ENCODE peak calls at places on chromosomes 2 and 18, in six cellular contexts. One of them, this sample, is unnamed.

GRCh38 chr2:195470622-195471021 is 186.4 kb upstream of the SLC39A10 start:
- DNase-seq in AG10803: no peak
- DNase-seq in GM12864: no peak
- DNase-seq in neural crest cell: no peak
- DNase-seq in neural progenitor cell: no peak
- DNase-seq in dorsolateral prefrontal cortex: no peak
- DNase-seq in this sample: no peak

GRCh38 chr2:231250146-231250545 is 51.7 kb downstream of the ARMC9 start:
- DNase-seq in neural crest cell: no peak
- DNase-seq in AG10803: peak; percentile 68
- DNase-seq in dorsolateral prefrontal cortex: no peak
- DNase-seq in neural progenitor cell: no peak
- DNase-seq in GM12864: no peak
- DNase-seq in this sample: no peak

GRCh38 chr2:172516299-172516698 is 39.6 kb upstream of the PDK1 start:
- DNase-seq in neural progenitor cell: no peak
- DNase-seq in AG10803: peak; percentile 51
- DNase-seq in neural crest cell: no peak
- DNase-seq in dorsolateral prefrontal cortex: no peak
- DNase-seq in GM12864: no peak
- DNase-seq in this sample: no peak

GRCh38 chr2:176134978-176135575 is 5.6 kb downstream of the HOXD8 start:
- DNase-seq in dorsolateral prefrontal cortex: no peak
- DNase-seq in neural crest cell: no peak
- DNase-seq in AG10803: peak; percentile 74
- DNase-seq in GM12864: no peak
- DNase-seq in neural progenitor cell: no peak
- DNase-seq in this sample: no peak

GRCh38 chr18:58612239-58613055 is 16.4 kb downstream of the ALPK2 start:
- DNase-seq in neural crest cell: no peak
- DNase-seq in neural progenitor cell: peak; percentile 40
- DNase-seq in dorsolateral prefrontal cortex: no peak
- DNase-seq in AG10803: no peak
- DNase-seq in GM12864: no peak
- DNase-seq in this sample: no peak

GRCh38 chr2:71711470-71711857 is 258.1 kb downstream of the DYSF start:
- DNase-seq in neural progenitor cell: no peak
- DNase-seq in neural crest cell: no peak
- DNase-seq in dorsolateral prefrontal cortex: no peak
- DNase-seq in GM12864: no peak
- DNase-seq in AG10803: peak; percentile 89
- DNase-seq in this sample: no peak

GRCh38 chr2:120379916-120380893 is 34.3 kb downstream of the INHBB start:
- DNase-seq in neural progenitor cell: no peak
- DNase-seq in GM12864: no peak
- DNase-seq in dorsolateral prefrontal cortex: no peak
- DNase-seq in neural crest cell: no peak
- DNase-seq in AG10803: no peak
- DNase-seq in this sample: no peak

GRCh38 chr2:163692611-163693482 is 43.0 kb downstream of the FIGN start:
- DNase-seq in neural progenitor cell: no peak
- DNase-seq in GM12864: no peak
- DNase-seq in dorsolateral prefrontal cortex: no peak
- DNase-seq in AG10803: peak; percentile 6
- DNase-seq in neural crest cell: no peak
- DNase-seq in this sample: no peak

GRCh38 chr2:10550206-10551001 is 102.3 kb upstream of the ODC1 start:
- DNase-seq in GM12864: no peak
- DNase-seq in neural progenitor cell: no peak
- DNase-seq in neural crest cell: no peak
- DNase-seq in dorsolateral prefrontal cortex: no peak
- DNase-seq in AG10803: no peak
- DNase-seq in this sample: no peak

GRCh38 chr2:172561270-172561669 is 5.4 kb downstream of the PDK1 start:
- DNase-seq in AG10803: no peak
- DNase-seq in neural crest cell: no peak
- DNase-seq in GM12864: no peak
- DNase-seq in neural progenitor cell: no peak
- DNase-seq in dorsolateral prefrontal cortex: no peak
- DNase-seq in this sample: no peak

GRCh38 chr18:5628512-5629255 is 84.9 kb upstream of the EPB41L3 start:
- DNase-seq in neural crest cell: peak; percentile 28
- DNase-seq in dorsolateral prefrontal cortex: peak; percentile 82
- DNase-seq in neural progenitor cell: peak; percentile 71
- DNase-seq in AG10803: peak; percentile 24
- DNase-seq in GM12864: no peak
- DNase-seq in this sample: peak; percentile 34

GRCh38 chr2:37886745-37887144 is 38.3 kb upstream of the RMDN2 start:
- DNase-seq in neural crest cell: no peak
- DNase-seq in neural progenitor cell: no peak
- DNase-seq in AG10803: peak; percentile 92
- DNase-seq in dorsolateral prefrontal cortex: no peak
- DNase-seq in GM12864: no peak
- DNase-seq in this sample: no peak

GRCh38 chr2:95320986-95321767 is 24.0 kb downstream of the KCNIP3 start:
- DNase-seq in AG10803: peak; percentile 95
- DNase-seq in GM12864: no peak
- DNase-seq in dorsolateral prefrontal cortex: no peak
- DNase-seq in neural crest cell: no peak
- DNase-seq in neural progenitor cell: no peak
- DNase-seq in this sample: no peak

GRCh38 chr2:95325590-95326432 is 28.7 kb downstream of the KCNIP3 start:
- DNase-seq in GM12864: no peak
- DNase-seq in AG10803: no peak
- DNase-seq in dorsolateral prefrontal cortex: no peak
- DNase-seq in neural crest cell: no peak
- DNase-seq in neural progenitor cell: no peak
- DNase-seq in this sample: no peak

GRCh38 chr2:95326433-95327140 is 29.4 kb downstream of the KCNIP3 start:
- DNase-seq in dorsolateral prefrontal cortex: no peak
- DNase-seq in neural crest cell: no peak
- DNase-seq in AG10803: no peak
- DNase-seq in neural progenitor cell: no peak
- DNase-seq in GM12864: no peak
- DNase-seq in this sample: no peak

GRCh38 chr2:95325026-95325425 is 27.9 kb downstream of the KCNIP3 start:
- DNase-seq in AG10803: no peak
- DNase-seq in neural progenitor cell: no peak
- DNase-seq in neural crest cell: no peak
- DNase-seq in dorsolateral prefrontal cortex: no peak
- DNase-seq in GM12864: no peak
- DNase-seq in this sample: no peak

GRCh38 chr2:95323347-95324155 is 26.4 kb downstream of the KCNIP3 start:
- DNase-seq in AG10803: peak; percentile 43
- DNase-seq in neural progenitor cell: peak; percentile 52
- DNase-seq in neural crest cell: no peak
- DNase-seq in GM12864: no peak
- DNase-seq in dorsolateral prefrontal cortex: no peak
- DNase-seq in this sample: peak; percentile 33
- TF ChIP-seq CTCF in AG10803: peak; percentile 55
- TF ChIP-seq CTCF in neural progenitor cell: peak; percentile 45
- TF ChIP-seq CTCF in neural crest cell: peak; percentile 54
- TF ChIP-seq CTCF in GM12864: peak; percentile 52
- TF ChIP-seq CTCF in dorsolateral prefrontal cortex: peak; percentile 31
- TF ChIP-seq CTCF in this sample: peak; percentile 67

GRCh38 chr18:48409591-48410094 is 460 bp upstream of the ZBTB7C start:
- DNase-seq in dorsolateral prefrontal cortex: peak; percentile 65
- DNase-seq in neural crest cell: peak; percentile 36
- DNase-seq in neural progenitor cell: no peak
- DNase-seq in GM12864: no peak
- DNase-seq in AG10803: no peak
- DNase-seq in this sample: peak; percentile 16
- TF ChIP-seq CTCF in dorsolateral prefrontal cortex: no peak
- TF ChIP-seq CTCF in neural crest cell: no peak
- TF ChIP-seq CTCF in neural progenitor cell: no peak
- TF ChIP-seq CTCF in GM12864: no peak
- TF ChIP-seq CTCF in AG10803: no peak
- TF ChIP-seq CTCF in this sample: peak; percentile 10

DNA sequence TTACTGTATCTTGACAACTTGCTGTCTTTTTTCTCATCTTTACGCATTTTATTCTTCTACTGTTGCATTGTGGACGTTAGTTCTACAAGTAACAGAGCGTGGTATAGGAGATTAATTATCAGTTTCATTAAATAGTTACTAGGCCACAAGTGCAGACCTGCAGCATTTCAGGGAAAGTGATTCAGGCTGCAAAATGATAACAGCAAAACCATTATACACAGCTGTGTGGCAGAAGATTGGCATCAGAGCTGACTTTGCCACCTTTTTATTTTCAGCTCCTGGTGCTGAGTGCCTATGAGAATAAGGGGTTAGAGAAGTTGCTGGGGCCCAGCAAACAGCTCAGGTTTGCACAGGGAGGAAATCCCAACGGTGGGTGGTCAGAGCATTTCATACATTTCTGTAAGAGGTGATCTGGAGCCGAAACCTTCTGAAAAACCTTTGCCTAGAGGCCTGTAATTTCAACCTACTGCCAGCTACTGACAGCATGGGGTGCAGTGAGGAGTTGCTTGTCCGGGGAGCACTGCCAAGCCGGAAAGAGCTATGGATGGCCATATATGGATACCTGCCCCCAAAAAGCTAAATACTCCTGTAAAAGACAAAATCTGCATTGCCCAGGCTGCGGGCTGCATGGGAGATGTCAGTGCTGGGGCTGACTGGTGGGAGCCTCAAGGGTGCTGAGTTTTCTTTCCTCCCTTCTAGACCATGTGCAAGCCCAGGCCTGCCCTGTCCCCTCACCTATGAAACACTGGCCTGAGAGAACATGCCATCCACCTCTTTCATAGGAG is 2.7 kb upstream of the CCBE1 start:
- DNase-seq in neural progenitor cell: no peak
- DNase-seq in AG10803: no peak
- DNase-seq in neural crest cell: no peak
- DNase-seq in GM12864: no peak
- DNase-seq in dorsolateral prefrontal cortex: no peak
- DNase-seq in this sample: no peak
- TF ChIP-seq CTCF in neural progenitor cell: no peak
- TF ChIP-seq CTCF in AG10803: no peak
- TF ChIP-seq CTCF in neural crest cell: no peak
- TF ChIP-seq CTCF in GM12864: no peak
- TF ChIP-seq CTCF in dorsolateral prefrontal cortex: no peak
- TF ChIP-seq CTCF in this sample: no peak

DNA sequence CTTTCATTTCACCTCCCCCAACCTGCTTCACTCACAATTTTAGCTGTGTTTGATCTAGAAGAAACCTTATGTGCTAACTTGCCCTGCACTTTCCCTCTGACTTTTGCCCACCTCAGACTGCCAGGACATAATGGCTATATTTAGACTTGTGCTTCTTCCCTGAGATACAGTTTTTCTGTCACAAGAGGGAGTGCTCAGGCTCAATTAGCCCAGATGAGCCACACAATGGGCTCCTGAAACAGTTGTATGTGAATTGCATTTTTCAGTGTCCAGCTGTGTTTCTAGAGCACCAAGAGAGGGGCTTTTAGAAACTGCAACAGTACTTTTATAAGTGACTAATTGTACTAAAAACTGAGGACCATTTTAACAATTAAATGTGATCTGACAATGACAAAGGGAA is 109.6 kb downstream of the FSHR start:
- DNase-seq in GM12864: no peak
- DNase-seq in neural progenitor cell: peak; percentile 75
- DNase-seq in neural crest cell: no peak
- DNase-seq in dorsolateral prefrontal cortex: no peak
- DNase-seq in AG10803: no peak
- DNase-seq in this sample: no peak
- TF ChIP-seq CTCF in GM12864: no peak
- TF ChIP-seq CTCF in neural progenitor cell: peak; percentile 67
- TF ChIP-seq CTCF in neural crest cell: peak; percentile 42
- TF ChIP-seq CTCF in dorsolateral prefrontal cortex: no peak
- TF ChIP-seq CTCF in AG10803: no peak
- TF ChIP-seq CTCF in this sample: peak; percentile 48

DNA sequence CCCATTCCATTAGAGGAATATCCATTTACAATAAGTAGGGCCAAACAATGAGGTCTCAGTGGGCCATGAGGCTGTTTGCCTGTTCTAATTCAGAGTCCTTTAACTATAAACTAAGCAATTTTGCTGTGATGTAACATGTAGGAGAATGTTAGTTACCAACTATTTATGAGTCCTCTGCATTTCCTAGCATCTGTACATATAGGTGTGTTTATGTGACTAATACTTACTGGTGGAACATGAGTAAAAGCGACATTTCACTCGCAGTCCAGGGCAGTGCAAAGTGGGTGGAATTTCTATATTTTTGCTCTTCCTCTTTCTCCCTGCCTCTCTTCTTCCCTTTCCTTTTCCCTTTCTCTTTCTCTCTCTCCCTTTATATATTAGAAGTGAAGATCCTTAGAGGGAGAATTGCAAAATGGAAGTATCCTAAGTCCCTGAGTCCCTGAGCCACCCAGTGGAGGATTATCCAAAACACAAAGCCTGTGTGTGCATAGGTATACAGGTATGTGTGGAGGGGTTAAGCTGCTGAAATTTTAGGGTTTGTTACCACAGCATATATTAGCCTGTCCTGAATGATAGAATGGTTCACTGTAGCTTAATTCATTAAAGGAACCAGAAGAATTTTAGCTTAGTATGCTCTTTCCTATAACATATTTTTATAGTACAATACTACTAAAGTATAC is 487.0 kb upstream of the FANCL start:
- DNase-seq in dorsolateral prefrontal cortex: no peak
- DNase-seq in AG10803: no peak
- DNase-seq in GM12864: no peak
- DNase-seq in neural crest cell: no peak
- DNase-seq in neural progenitor cell: no peak
- DNase-seq in this sample: no peak
- TF ChIP-seq CTCF in dorsolateral prefrontal cortex: no peak
- TF ChIP-seq CTCF in AG10803: no peak
- TF ChIP-seq CTCF in GM12864: no peak
- TF ChIP-seq CTCF in neural crest cell: no peak
- TF ChIP-seq CTCF in neural progenitor cell: no peak
- TF ChIP-seq CTCF in this sample: no peak

DNA sequence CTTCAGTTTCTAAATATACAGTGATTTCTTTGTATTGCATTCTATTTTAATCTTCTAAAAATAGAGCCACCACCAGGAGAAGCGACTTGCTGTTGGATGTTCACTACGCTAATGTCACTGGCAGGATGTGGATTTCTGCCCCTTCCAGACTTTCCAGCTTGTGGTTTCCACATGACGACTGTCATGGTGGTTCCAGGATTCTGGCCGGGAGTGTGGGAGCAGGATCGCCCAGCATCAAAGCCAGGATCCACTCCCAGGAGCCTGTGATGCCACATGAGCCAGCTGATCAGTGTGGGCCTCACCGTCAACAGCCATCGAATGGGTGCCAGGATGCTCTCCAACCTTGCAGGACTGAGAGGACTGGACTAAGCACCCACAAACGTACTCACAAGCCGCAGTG is 148.8 kb downstream of the HDAC4 start:
- DNase-seq in neural progenitor cell: no peak
- DNase-seq in AG10803: peak; percentile 25
- DNase-seq in GM12864: no peak
- DNase-seq in dorsolateral prefrontal cortex: peak; percentile 62
- DNase-seq in neural crest cell: no peak
- DNase-seq in this sample: no peak
- TF ChIP-seq CTCF in neural progenitor cell: no peak
- TF ChIP-seq CTCF in AG10803: no peak
- TF ChIP-seq CTCF in GM12864: no peak
- TF ChIP-seq CTCF in dorsolateral prefrontal cortex: no peak
- TF ChIP-seq CTCF in neural crest cell: no peak
- TF ChIP-seq CTCF in this sample: no peak

This sample was measured in progenitor cell of endocrine pancreas.